ENCODE peak calls at places on chromosomes 5 and 9, in seven cellular contexts. One of them, this sample, is unnamed.

GRCh38 chr5:148966348-148966747 is 96.5 kb downstream of the SH3TC2 start:
- DNase-seq in endodermal cell: peak
- DNase-seq in A549: no peak
- DNase-seq in upper lobe of right lung: peak
- DNase-seq in foreskin fibroblast: no peak
- DNase-seq in pancreas: no peak
- DNase-seq in esophagus muscularis mucosa: no peak
- DNase-seq in this sample: no peak

GRCh38 chr5:61289669-61290363 is 42.2 kb upstream of the ZSWIM6 start:
- DNase-seq in endodermal cell: no peak
- DNase-seq in A549: no peak
- DNase-seq in upper lobe of right lung: no peak
- DNase-seq in foreskin fibroblast: peak
- DNase-seq in pancreas: no peak
- DNase-seq in esophagus muscularis mucosa: no peak
- DNase-seq in this sample: no peak

GRCh38 chr9:137783521-137783920 is 94.1 kb upstream of the CACNA1B start:
- DNase-seq in endodermal cell: no peak
- DNase-seq in A549: no peak
- DNase-seq in upper lobe of right lung: peak
- DNase-seq in foreskin fibroblast: no peak
- DNase-seq in pancreas: no peak
- DNase-seq in esophagus muscularis mucosa: no peak
- DNase-seq in this sample: no peak

GRCh38 chr9:64773491-64773931 is 511.5 kb downstream of the FOXD4L5 start:
- DNase-seq in endodermal cell: no peak
- DNase-seq in A549: no peak
- DNase-seq in upper lobe of right lung: peak
- DNase-seq in foreskin fibroblast: peak
- DNase-seq in pancreas: no peak
- DNase-seq in esophagus muscularis mucosa: peak
- DNase-seq in this sample: no peak

GRCh38 chr5:156589859-156590216 is 260.3 kb upstream of the PPP1R2B start:
- DNase-seq in endodermal cell: no peak
- DNase-seq in A549: no peak
- DNase-seq in upper lobe of right lung: no peak
- DNase-seq in foreskin fibroblast: no peak
- DNase-seq in pancreas: no peak
- DNase-seq in esophagus muscularis mucosa: no peak
- DNase-seq in this sample: no peak

GRCh38 chr9:136313111-136314055 is 9.5 kb upstream of the CCDC187 start:
- DNase-seq in endodermal cell: no peak
- DNase-seq in A549: no peak
- DNase-seq in upper lobe of right lung: no peak
- DNase-seq in foreskin fibroblast: no peak
- DNase-seq in pancreas: no peak
- DNase-seq in esophagus muscularis mucosa: no peak
- DNase-seq in this sample: no peak

GRCh38 chr9:111658943-111659342 is 2.5 kb upstream of the GNG10 start:
- DNase-seq in endodermal cell: no peak
- DNase-seq in A549: no peak
- DNase-seq in upper lobe of right lung: no peak
- DNase-seq in foreskin fibroblast: no peak
- DNase-seq in pancreas: no peak
- DNase-seq in esophagus muscularis mucosa: no peak
- DNase-seq in this sample: no peak

GRCh38 chr9:129875687-129876395 is 40.6 kb downstream of the USP20 start:
- DNase-seq in endodermal cell: no peak
- DNase-seq in A549: no peak
- DNase-seq in upper lobe of right lung: no peak
- DNase-seq in foreskin fibroblast: peak
- DNase-seq in pancreas: no peak
- DNase-seq in esophagus muscularis mucosa: no peak
- DNase-seq in this sample: no peak

GRCh38 chr9:5301544-5301943 is 3.0 kb downstream of the RLN2 start:
- DNase-seq in endodermal cell: no peak
- DNase-seq in A549: no peak
- DNase-seq in upper lobe of right lung: no peak
- DNase-seq in foreskin fibroblast: no peak
- DNase-seq in pancreas: no peak
- DNase-seq in esophagus muscularis mucosa: no peak
- DNase-seq in this sample: no peak

GRCh38 chr9:92188969-92189781 is 74.0 kb upstream of the SPTLC1 start:
- DNase-seq in endodermal cell: no peak
- DNase-seq in A549: no peak
- DNase-seq in upper lobe of right lung: no peak
- DNase-seq in foreskin fibroblast: no peak
- DNase-seq in pancreas: no peak
- DNase-seq in esophagus muscularis mucosa: peak
- DNase-seq in this sample: no peak

GRCh38 chr5:31640024-31640423 is 1.1 kb downstream of the PDZD2 start:
- DNase-seq in endodermal cell: peak
- DNase-seq in A549: no peak
- DNase-seq in upper lobe of right lung: no peak
- DNase-seq in foreskin fibroblast: no peak
- DNase-seq in pancreas: no peak
- DNase-seq in esophagus muscularis mucosa: no peak
- DNase-seq in this sample: no peak

GRCh38 chr5:130514984-130515690 is 610.9 kb downstream of the CHSY3 start:
- DNase-seq in endodermal cell: no peak
- DNase-seq in A549: no peak
- DNase-seq in upper lobe of right lung: no peak
- DNase-seq in foreskin fibroblast: peak
- DNase-seq in pancreas: no peak
- DNase-seq in esophagus muscularis mucosa: no peak
- DNase-seq in this sample: peak

GRCh38 chr5:141914154-141914743 is 9.4 kb upstream of the DELE1 start:
- DNase-seq in endodermal cell: peak
- DNase-seq in A549: no peak
- DNase-seq in upper lobe of right lung: peak
- DNase-seq in foreskin fibroblast: peak
- DNase-seq in pancreas: no peak
- DNase-seq in esophagus muscularis mucosa: no peak
- DNase-seq in this sample: peak

GRCh38 chr5:65418661-65419060 is 63.1 kb downstream of the ADAMTS6 start:
- DNase-seq in endodermal cell: no peak
- DNase-seq in A549: no peak
- DNase-seq in upper lobe of right lung: no peak
- DNase-seq in foreskin fibroblast: peak
- DNase-seq in pancreas: no peak
- DNase-seq in esophagus muscularis mucosa: no peak
- DNase-seq in this sample: peak

GRCh38 chr5:155278524-155278923 is 265.0 kb downstream of the KIF4B start:
- DNase-seq in endodermal cell: no peak
- DNase-seq in A549: no peak
- DNase-seq in upper lobe of right lung: no peak
- DNase-seq in foreskin fibroblast: no peak
- DNase-seq in pancreas: no peak
- DNase-seq in esophagus muscularis mucosa: no peak
- DNase-seq in this sample: no peak

GRCh38 chr5:160064979-160065619 is 54.2 kb downstream of the PWWP2A start:
- DNase-seq in endodermal cell: peak
- DNase-seq in A549: no peak
- DNase-seq in upper lobe of right lung: no peak
- DNase-seq in foreskin fibroblast: no peak
- DNase-seq in pancreas: peak
- DNase-seq in esophagus muscularis mucosa: no peak
- DNase-seq in this sample: no peak

GRCh38 chr5:179033004-179033580 is 9.5 kb downstream of the ZNF879 start:
- DNase-seq in endodermal cell: no peak
- DNase-seq in A549: no peak
- DNase-seq in upper lobe of right lung: no peak
- DNase-seq in foreskin fibroblast: no peak
- DNase-seq in pancreas: no peak
- DNase-seq in esophagus muscularis mucosa: no peak
- DNase-seq in this sample: peak
- H3K4me3 ChIP-seq in endodermal cell: peak
- H3K4me3 ChIP-seq in A549: no peak
- H3K4me3 ChIP-seq in upper lobe of right lung: no peak
- H3K4me3 ChIP-seq in foreskin fibroblast: no peak
- H3K4me3 ChIP-seq in pancreas: no peak
- H3K4me3 ChIP-seq in esophagus muscularis mucosa: no peak
- H3K4me3 ChIP-seq in this sample: no peak

GRCh38 chr9:31908158-31908890 is 476.1 kb upstream of the ACO1 start:
- DNase-seq in endodermal cell: no peak
- DNase-seq in A549: no peak
- DNase-seq in upper lobe of right lung: no peak
- DNase-seq in foreskin fibroblast: no peak
- DNase-seq in pancreas: no peak
- DNase-seq in esophagus muscularis mucosa: no peak
- DNase-seq in this sample: no peak
- H3K4me3 ChIP-seq in endodermal cell: no peak
- H3K4me3 ChIP-seq in A549: peak
- H3K4me3 ChIP-seq in upper lobe of right lung: no peak
- H3K4me3 ChIP-seq in foreskin fibroblast: no peak
- H3K4me3 ChIP-seq in pancreas: no peak
- H3K4me3 ChIP-seq in esophagus muscularis mucosa: no peak
- H3K4me3 ChIP-seq in this sample: no peak

DNA sequence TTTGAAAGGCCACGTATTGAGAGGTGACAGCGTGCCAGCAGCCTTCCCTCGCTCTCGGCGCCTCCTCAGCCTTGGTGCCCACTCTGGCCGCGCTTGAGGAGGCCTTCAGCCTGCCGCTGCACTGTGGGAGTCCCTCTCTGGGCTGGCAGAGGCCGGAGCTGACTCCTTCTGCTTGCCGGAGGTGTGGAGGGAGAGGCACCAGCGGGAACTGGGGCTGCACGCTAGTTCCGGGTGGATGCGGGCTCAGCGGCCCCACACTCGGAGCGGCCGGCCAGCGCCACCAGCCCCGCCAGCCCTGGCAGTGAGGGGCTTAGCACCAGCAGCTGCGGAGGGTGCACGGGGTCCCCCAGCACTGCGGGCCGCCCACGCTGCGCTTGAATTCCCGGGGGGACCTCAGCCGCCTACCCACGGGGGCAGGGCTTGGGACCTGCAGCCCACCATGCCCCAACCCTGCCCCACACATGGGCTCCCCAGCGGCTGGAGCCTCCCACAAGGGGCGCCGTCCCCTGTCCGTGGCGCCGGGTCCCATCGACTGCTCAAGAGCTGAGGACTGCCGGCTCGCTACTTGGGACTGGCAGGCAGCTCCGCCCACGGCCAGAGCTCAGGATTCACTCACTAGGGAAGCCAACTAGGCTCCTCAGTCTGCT is 4.4 kb upstream of the OTULINL start:
- DNase-seq in endodermal cell: peak
- DNase-seq in A549: no peak
- DNase-seq in upper lobe of right lung: no peak
- DNase-seq in foreskin fibroblast: no peak
- DNase-seq in pancreas: no peak
- DNase-seq in esophagus muscularis mucosa: no peak
- DNase-seq in this sample: no peak
- H3K4me3 ChIP-seq in endodermal cell: no peak
- H3K4me3 ChIP-seq in A549: no peak
- H3K4me3 ChIP-seq in upper lobe of right lung: no peak
- H3K4me3 ChIP-seq in foreskin fibroblast: no peak
- H3K4me3 ChIP-seq in pancreas: no peak
- H3K4me3 ChIP-seq in esophagus muscularis mucosa: no peak
- H3K4me3 ChIP-seq in this sample: no peak

GRCh38 chr5:191949-192690 is 825 bp downstream of the LRRC14B start:
- DNase-seq in endodermal cell: no peak
- DNase-seq in A549: no peak
- DNase-seq in upper lobe of right lung: peak
- DNase-seq in foreskin fibroblast: no peak
- DNase-seq in pancreas: no peak
- DNase-seq in esophagus muscularis mucosa: no peak
- DNase-seq in this sample: no peak
- H3K4me3 ChIP-seq in endodermal cell: no peak
- H3K4me3 ChIP-seq in A549: no peak
- H3K4me3 ChIP-seq in upper lobe of right lung: no peak
- H3K4me3 ChIP-seq in foreskin fibroblast: no peak
- H3K4me3 ChIP-seq in pancreas: peak
- H3K4me3 ChIP-seq in esophagus muscularis mucosa: no peak
- H3K4me3 ChIP-seq in this sample: no peak